ENCODE peak calls at places on chromosomes 11 and 22, in five cellular contexts. One of them, this sample, is unnamed. For H3K27me3, the result is how much of the 10 kb centered on the place peaks cover.

GRCh38 chr11:35247428-35247827 is 108.5 kb downstream of the CD44 start:
- DNase-seq in spleen: peak
- DNase-seq in psoas muscle: no peak
- DNase-seq in dorsolateral prefrontal cortex: no peak
- DNase-seq in breast epithelium: peak
- DNase-seq in this sample: no peak

GRCh38 chr22:47854226-47854625 is 1091.8 kb downstream of the TBC1D22A start:
- DNase-seq in spleen: no peak
- DNase-seq in psoas muscle: no peak
- DNase-seq in dorsolateral prefrontal cortex: no peak
- DNase-seq in breast epithelium: no peak
- DNase-seq in this sample: no peak

GRCh38 chr11:125188021-125188420 is 23.5 kb downstream of the PKNOX2 start:
- DNase-seq in spleen: no peak
- DNase-seq in psoas muscle: no peak
- DNase-seq in dorsolateral prefrontal cortex: no peak
- DNase-seq in breast epithelium: no peak
- DNase-seq in this sample: no peak

GRCh38 chr11:123103326-123103980 is 41.5 kb upstream of the HSPA8 start:
- DNase-seq in spleen: no peak
- DNase-seq in psoas muscle: peak
- DNase-seq in dorsolateral prefrontal cortex: peak
- DNase-seq in breast epithelium: peak
- DNase-seq in this sample: no peak

GRCh38 chr11:83766932-83767331 is 480.8 kb upstream of the CCDC90B start:
- DNase-seq in spleen: no peak
- DNase-seq in psoas muscle: no peak
- DNase-seq in dorsolateral prefrontal cortex: no peak
- DNase-seq in breast epithelium: no peak
- DNase-seq in this sample: no peak

GRCh38 chr11:120137187-120137610 is 714 bp downstream of the TRIM29 start:
- DNase-seq in spleen: no peak
- DNase-seq in psoas muscle: no peak
- DNase-seq in dorsolateral prefrontal cortex: no peak
- DNase-seq in breast epithelium: peak
- DNase-seq in this sample: no peak

GRCh38 chr11:17703951-17704350 is 15.4 kb upstream of the MYOD1 start:
- DNase-seq in spleen: no peak
- DNase-seq in psoas muscle: no peak
- DNase-seq in dorsolateral prefrontal cortex: no peak
- DNase-seq in breast epithelium: no peak
- DNase-seq in this sample: no peak

GRCh38 chr22:45640291-45640940 is 31.2 kb upstream of the ATXN10 start:
- DNase-seq in spleen: no peak
- DNase-seq in psoas muscle: no peak
- DNase-seq in dorsolateral prefrontal cortex: no peak
- DNase-seq in breast epithelium: no peak
- DNase-seq in this sample: no peak

GRCh38 chr11:116507016-116507415 is 265.8 kb downstream of the BUD13 start:
- DNase-seq in spleen: no peak
- DNase-seq in psoas muscle: no peak
- DNase-seq in dorsolateral prefrontal cortex: no peak
- DNase-seq in breast epithelium: no peak
- DNase-seq in this sample: peak

GRCh38 chr11:64090811-64091516 is 55.2 kb downstream of the FLRT1 start:
- DNase-seq in spleen: no peak
- DNase-seq in psoas muscle: no peak
- DNase-seq in dorsolateral prefrontal cortex: no peak
- DNase-seq in breast epithelium: no peak
- DNase-seq in this sample: no peak

GRCh38 chr11:130369141-130369691 is 54.5 kb upstream of the ZBTB44 start:
- DNase-seq in spleen: no peak
- DNase-seq in psoas muscle: peak
- DNase-seq in dorsolateral prefrontal cortex: peak
- DNase-seq in breast epithelium: peak
- DNase-seq in this sample: peak

GRCh38 chr11:99548264-99548663 is 527.5 kb downstream of the CNTN5 start:
- DNase-seq in spleen: no peak
- DNase-seq in psoas muscle: no peak
- DNase-seq in dorsolateral prefrontal cortex: no peak
- DNase-seq in breast epithelium: no peak
- DNase-seq in this sample: no peak

GRCh38 chr11:14189874-14190273 is 169.1 kb downstream of the RRAS2 start:
- DNase-seq in spleen: no peak
- DNase-seq in psoas muscle: peak
- DNase-seq in dorsolateral prefrontal cortex: peak
- DNase-seq in breast epithelium: peak
- DNase-seq in this sample: no peak

GRCh38 chr11:1091332-1092083 is 16.8 kb downstream of the MUC2 start:
- DNase-seq in spleen: peak
- DNase-seq in psoas muscle: no peak
- DNase-seq in dorsolateral prefrontal cortex: no peak
- DNase-seq in breast epithelium: no peak
- DNase-seq in this sample: no peak

GRCh38 chr11:61959026-61959608 is 8.3 kb downstream of the FTH1 start:
- DNase-seq in spleen: peak
- DNase-seq in psoas muscle: no peak
- DNase-seq in dorsolateral prefrontal cortex: no peak
- DNase-seq in breast epithelium: peak
- DNase-seq in this sample: no peak
- H3K27me3 ChIP-seq in spleen: under half
- H3K27me3 ChIP-seq in psoas muscle: under half
- H3K27me3 ChIP-seq in dorsolateral prefrontal cortex: under half
- H3K27me3 ChIP-seq in breast epithelium: under half
- H3K27me3 ChIP-seq in this sample: under half

GRCh38 chr22:50278461-50278860 is 8.3 kb upstream of the MAPK11 start:
- DNase-seq in spleen: no peak
- DNase-seq in psoas muscle: no peak
- DNase-seq in dorsolateral prefrontal cortex: no peak
- DNase-seq in breast epithelium: no peak
- DNase-seq in this sample: no peak

GRCh38 chr22:50274311-50274710 is 4.1 kb upstream of the MAPK11 start:
- DNase-seq in spleen: no peak
- DNase-seq in psoas muscle: peak
- DNase-seq in dorsolateral prefrontal cortex: peak
- DNase-seq in breast epithelium: no peak
- DNase-seq in this sample: no peak

GRCh38 chr22:50277761-50278160 is 7.6 kb upstream of the MAPK11 start:
- DNase-seq in spleen: no peak
- DNase-seq in psoas muscle: no peak
- DNase-seq in dorsolateral prefrontal cortex: no peak
- DNase-seq in breast epithelium: no peak
- DNase-seq in this sample: no peak

GRCh38 chr22:50275181-50276055 is 5.2 kb upstream of the MAPK11 start:
- DNase-seq in spleen: no peak
- DNase-seq in psoas muscle: no peak
- DNase-seq in dorsolateral prefrontal cortex: peak
- DNase-seq in breast epithelium: no peak
- DNase-seq in this sample: no peak

GRCh38 chr22:50276143-50276542 is 6.0 kb upstream of the MAPK11 start:
- DNase-seq in spleen: peak
- DNase-seq in psoas muscle: peak
- DNase-seq in dorsolateral prefrontal cortex: peak
- DNase-seq in breast epithelium: no peak
- DNase-seq in this sample: peak
- TF ChIP-seq CTCF in spleen: peak
- TF ChIP-seq CTCF in psoas muscle: peak
- TF ChIP-seq CTCF in dorsolateral prefrontal cortex: peak
- TF ChIP-seq CTCF in breast epithelium: no peak
- TF ChIP-seq CTCF in this sample: no peak

DNA sequence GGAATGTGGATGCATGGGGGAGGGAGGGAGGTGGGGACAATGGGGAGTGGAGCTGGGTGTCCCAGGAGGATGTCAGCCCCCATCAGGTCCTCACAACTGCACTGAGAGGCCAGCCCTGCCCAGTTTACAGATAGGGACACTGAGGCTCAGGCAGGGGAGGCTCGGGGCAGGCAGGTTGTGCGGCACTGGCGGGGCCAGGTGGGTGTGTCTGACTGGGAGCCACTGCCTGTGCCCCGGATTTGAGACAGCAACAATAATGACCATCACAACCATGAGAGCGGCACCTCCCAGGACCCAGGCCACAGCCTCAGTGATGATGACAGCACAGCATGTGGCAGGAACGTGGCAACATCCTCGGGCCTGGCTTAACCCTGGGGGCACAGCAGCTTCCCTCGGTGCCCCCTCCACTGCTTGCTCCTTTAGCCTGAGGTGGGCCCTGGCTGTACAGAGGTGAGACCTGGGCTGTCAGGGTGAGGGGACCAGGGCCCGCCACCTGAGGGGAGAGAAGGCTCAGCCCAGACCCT is 32.0 kb downstream of the SHISAL1 start:
- DNase-seq in spleen: no peak
- DNase-seq in psoas muscle: no peak
- DNase-seq in dorsolateral prefrontal cortex: no peak
- DNase-seq in breast epithelium: no peak
- DNase-seq in this sample: no peak
- H3K27me3 ChIP-seq in spleen: half or more
- H3K27me3 ChIP-seq in psoas muscle: under half
- H3K27me3 ChIP-seq in dorsolateral prefrontal cortex: under half
- H3K27me3 ChIP-seq in breast epithelium: under half
- H3K27me3 ChIP-seq in this sample: under half

DNA sequence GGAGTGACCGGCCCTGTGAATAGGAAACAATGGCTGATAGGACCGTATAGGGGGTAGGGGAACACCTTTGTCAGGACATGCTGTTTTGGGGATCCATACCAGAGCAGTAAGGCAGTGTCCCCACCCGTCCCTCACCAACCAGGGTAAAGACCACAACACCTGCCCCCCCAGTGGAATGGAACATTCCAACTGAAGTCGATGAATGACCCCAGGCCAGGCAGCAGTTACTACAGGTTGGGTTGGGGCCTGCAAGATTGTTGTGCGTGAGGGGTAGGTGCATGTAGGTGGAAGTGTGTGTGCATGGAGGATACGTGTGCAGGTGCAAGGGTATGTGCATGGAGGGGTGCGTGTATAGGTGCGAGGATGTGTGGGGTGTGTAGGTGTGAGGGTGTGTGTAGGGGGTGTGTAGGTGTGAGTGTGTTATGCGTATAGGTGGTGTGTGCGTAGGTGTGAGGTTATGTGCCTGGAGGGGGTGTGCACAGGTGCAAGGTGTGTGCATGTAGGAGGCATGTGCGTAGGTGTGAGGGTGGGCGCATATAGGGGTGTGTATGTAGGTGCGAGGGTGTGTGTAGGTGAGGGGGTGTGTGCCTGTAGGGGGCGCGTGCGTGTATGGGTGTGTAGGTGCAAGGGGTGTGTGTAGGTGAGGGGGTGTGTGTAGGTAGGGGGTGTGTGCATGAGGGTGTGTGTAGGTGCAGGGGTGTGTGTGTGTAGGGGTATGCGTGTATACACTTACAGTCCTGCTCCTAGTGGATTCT is 32.9 kb downstream of the PISD start:
- DNase-seq in spleen: peak
- DNase-seq in psoas muscle: no peak
- DNase-seq in dorsolateral prefrontal cortex: no peak
- DNase-seq in breast epithelium: no peak
- DNase-seq in this sample: no peak
- TF ChIP-seq CTCF in spleen: no peak
- TF ChIP-seq CTCF in psoas muscle: no peak
- TF ChIP-seq CTCF in dorsolateral prefrontal cortex: no peak
- TF ChIP-seq CTCF in breast epithelium: no peak
- TF ChIP-seq CTCF in this sample: no peak

DNA sequence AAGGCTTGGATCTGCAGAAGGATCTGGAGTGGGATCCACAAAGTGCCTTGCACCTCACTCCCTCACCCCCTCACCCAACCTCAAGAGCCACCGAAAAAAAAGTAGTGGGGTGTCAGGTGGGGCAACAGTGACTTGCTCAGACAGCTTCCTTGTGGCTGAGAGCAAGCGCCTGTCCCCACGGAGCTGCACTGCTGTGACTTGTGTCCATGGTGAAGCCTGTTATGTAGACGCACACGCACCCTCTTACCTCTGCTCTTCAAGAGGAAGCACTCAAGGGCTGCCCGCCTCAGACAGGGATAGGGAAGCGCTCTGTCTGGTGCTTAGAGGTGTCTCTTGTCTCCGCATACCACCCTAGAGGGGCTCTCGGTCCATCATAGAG is 1.2 kb downstream of the DRD2 start:
- DNase-seq in spleen: no peak
- DNase-seq in psoas muscle: no peak
- DNase-seq in dorsolateral prefrontal cortex: no peak
- DNase-seq in breast epithelium: no peak
- DNase-seq in this sample: peak
- H3K27me3 ChIP-seq in spleen: half or more
- H3K27me3 ChIP-seq in psoas muscle: under half
- H3K27me3 ChIP-seq in dorsolateral prefrontal cortex: under half
- H3K27me3 ChIP-seq in breast epithelium: under half
- H3K27me3 ChIP-seq in this sample: under half

GRCh38 chr11:135075740-135076139 is 663.7 kb upstream of the B3GAT1 start:
- DNase-seq in spleen: peak
- DNase-seq in psoas muscle: peak
- DNase-seq in dorsolateral prefrontal cortex: peak
- DNase-seq in breast epithelium: peak
- DNase-seq in this sample: no peak
- TF ChIP-seq CTCF in spleen: peak
- TF ChIP-seq CTCF in psoas muscle: peak
- TF ChIP-seq CTCF in dorsolateral prefrontal cortex: no peak
- TF ChIP-seq CTCF in breast epithelium: no peak
- TF ChIP-seq CTCF in this sample: no peak

DNA sequence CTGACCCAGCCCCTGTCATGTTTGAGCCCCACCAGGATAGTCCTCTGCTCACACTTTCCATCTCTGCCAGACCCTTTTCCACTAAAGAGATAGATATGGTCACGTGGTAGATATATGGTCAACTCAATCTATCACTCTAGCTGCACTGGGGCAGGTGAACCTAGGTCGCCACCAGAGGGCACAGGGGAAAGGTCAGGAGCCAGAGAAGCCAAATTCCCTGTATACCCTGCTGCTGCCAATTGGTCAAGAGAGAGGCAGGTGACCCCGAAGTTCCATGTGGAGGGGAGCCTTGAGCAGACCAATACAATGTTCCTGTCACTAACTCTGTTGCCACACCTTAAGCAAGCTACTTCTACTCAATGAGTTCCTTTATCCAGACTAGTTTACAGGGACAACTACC is 101.1 kb upstream of the GALNT18 start:
- DNase-seq in spleen: no peak
- DNase-seq in psoas muscle: no peak
- DNase-seq in dorsolateral prefrontal cortex: no peak
- DNase-seq in breast epithelium: no peak
- DNase-seq in this sample: no peak
- H3K27me3 ChIP-seq in spleen: under half
- H3K27me3 ChIP-seq in psoas muscle: under half
- H3K27me3 ChIP-seq in dorsolateral prefrontal cortex: under half
- H3K27me3 ChIP-seq in breast epithelium: under half
- H3K27me3 ChIP-seq in this sample: under half